ENCODE peak calls at places on chromosomes 3 and 15, in five cellular contexts. S is CD8-positive, alpha-beta T cell; U is coronary artery; V is A673; L is mucosa of descending colon. H is an unnamed sample.

GRCh38 chr15:63583027-63583426 is 14.2 kb upstream of the FBXL22 start:
- DNase-seq in S (no peak), V (no peak), U (no peak), L (no peak), H (peak)

GRCh38 chr3:140159646-140160045 is 224.7 kb downstream of the CLSTN2 start:
- DNase-seq in L (no peak), U (no peak), V (no peak), S (no peak), H (no peak)

GRCh38 chr3:87318609-87319008 is 42.2 kb upstream of the POU1F1 start:
- DNase-seq in U (no peak), V (no peak), L (no peak), S (no peak), H (no peak)

GRCh38 chr3:101690972-101691371 is 4.5 kb upstream of the RPL24 start:
- DNase-seq in U (no peak), L (no peak), S (no peak), V (no peak), H (no peak)

GRCh38 chr3:60636846-60637245 is 614.4 kb downstream of the FHIT start:
- DNase-seq in L (no peak), V (no peak), S (no peak), U (no peak), H (peak)

GRCh38 chr3:182323126-182323727 is 470.1 kb upstream of the ATP11B start:
- DNase-seq in L (no peak), V (no peak), S (no peak), U (no peak), H (no peak)

GRCh38 chr3:187684880-187685279 is 14.7 kb upstream of the SST start:
- DNase-seq in U (no peak), V (no peak), S (no peak), L (no peak), H (peak)

GRCh38 chr15:42364529-42364928 is 5.2 kb downstream of the CAPN3 start:
- DNase-seq in U (no peak), S (no peak), L (no peak), V (peak), H (peak)

GRCh38 chr3:127480196-127480933 is 110.2 kb downstream of the TPRA1 start:
- DNase-seq in V (no peak), S (no peak), U (peak), L (no peak), H (no peak)

GRCh38 chr3:153138267-153139210 is 23.5 kb upstream of the RAP2B start:
- DNase-seq in L (peak), S (no peak), V (peak), U (peak), H (peak)

GRCh38 chr15:101407439-101407838 is 82.1 kb downstream of the PCSK6 start:
- DNase-seq in U (no peak), V (no peak), S (no peak), L (no peak), H (no peak)

GRCh38 chr15:98401029-98401428 is 247.3 kb upstream of the IGF1R start:
- DNase-seq in V (no peak), L (no peak), S (no peak), U (peak), H (no peak)

GRCh38 chr3:60399295-60399694 is 852.0 kb downstream of the FHIT start:
- DNase-seq in U (no peak), V (no peak), L (no peak), S (no peak), H (no peak)

GRCh38 chr3:50342818-50343633 is 2.4 kb upstream of the RASSF1 start:
- DNase-seq in S (no peak), V (no peak), L (no peak), U (no peak), H (no peak)

GRCh38 chr3:64575211-64575844 is 112.5 kb downstream of the ADAMTS9 start:
- DNase-seq in S (no peak), L (no peak), U (no peak), V (peak), H (peak)

GRCh38 chr15:62928996-62929350 is 113.6 kb upstream of the TPM1 start:
- DNase-seq in V (peak), U (no peak), L (no peak), S (no peak), H (no peak)

GRCh38 chr15:32941823-32942222 is 224.0 kb downstream of the GREM1 start:
- DNase-seq in U (no peak), S (no peak), L (no peak), V (no peak), H (no peak)

GRCh38 chr15:78276032-78276943 is 11.9 kb downstream of the DNAJA4 start:
- DNase-seq in S (no peak), V (no peak), L (no peak), U (no peak), H (no peak)

GRCh38 chr3:111373861-111374260 is 168.1 kb upstream of the CD96 start:
- DNase-seq in L (no peak), U (no peak), V (no peak), S (no peak), H (peak)

GRCh38 chr3:175564335-175564734 is 705.2 kb downstream of the NAALADL2 start:
- DNase-seq in S (no peak), L (no peak), U (no peak), V (no peak), H (peak)

DNA sequence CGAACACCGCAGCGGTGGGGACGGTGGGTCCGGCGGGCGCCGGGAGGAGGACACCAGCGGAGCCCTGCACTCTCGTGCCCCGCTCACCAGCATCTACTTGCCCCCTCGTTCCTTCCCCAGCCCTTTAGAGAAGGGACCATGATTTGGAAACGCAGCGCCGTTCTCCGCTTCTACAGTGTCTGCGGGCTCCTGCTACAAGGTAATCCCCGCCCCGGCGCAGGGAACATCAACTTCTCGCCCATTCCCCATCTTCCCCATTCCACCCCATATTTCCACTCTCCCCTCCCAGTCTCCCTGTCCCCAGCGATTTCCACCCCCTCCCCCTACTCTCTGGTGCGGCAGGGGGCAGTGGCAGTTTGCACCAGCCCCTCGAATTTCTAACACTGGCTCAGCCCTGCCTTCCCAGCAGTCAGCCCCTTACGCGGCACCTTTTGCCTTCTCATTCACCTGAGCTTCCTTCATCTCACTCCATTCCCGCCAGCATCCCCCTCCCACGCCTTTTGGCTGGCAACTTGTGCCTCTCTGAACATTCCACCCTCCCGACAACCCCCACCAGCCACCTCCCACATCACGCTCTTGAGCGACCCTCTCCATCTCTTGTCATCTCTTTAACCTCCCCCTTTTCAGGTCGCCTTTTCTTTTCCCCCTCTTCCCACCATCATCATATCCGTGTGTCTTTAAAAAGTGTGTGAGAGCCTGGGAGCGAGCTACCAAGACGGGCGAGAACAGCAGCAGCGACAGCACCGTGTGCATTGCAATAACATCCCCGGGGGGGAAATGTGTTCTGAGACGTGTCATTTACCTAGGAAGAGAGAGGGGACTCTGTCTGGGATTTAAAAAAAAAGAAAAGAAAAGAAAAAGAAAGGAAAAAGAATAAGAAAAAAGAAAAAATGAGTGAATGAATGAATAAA is 936 bp downstream of the CADM2 start:
- DNase-seq in U (no peak), V (peak), L (no peak), S (no peak), H (no peak)
- H3K4me3 ChIP-seq in U (peak), V (peak), L (no peak), S (peak), H (peak)

GRCh38 chr3:39668420-39668819 is 141.0 kb upstream of the MYRIP start:
- DNase-seq in S (no peak), L (no peak), U (no peak), V (peak), H (peak)
- TF ChIP-seq CTCF in S (peak), L (peak), U (no peak), V (peak), H (peak)

GRCh38 chr15:72155021-72155621 is 36.9 kb downstream of the SENP8 start:
- DNase-seq in V (peak), U (no peak), S (no peak), L (peak), H (peak)
- H3K4me3 ChIP-seq in V (peak), U (peak), S (no peak), L (peak), H (peak)

GRCh38 chr3:69671082-69671952 is 67.9 kb upstream of the MITF start:
- DNase-seq in V (peak), L (no peak), U (no peak), S (no peak), H (peak)
- TF ChIP-seq CTCF in V (peak), L (peak), U (peak), S (peak), H (peak)

GRCh38 chr3:32575451-32575850 is 4.8 kb upstream of the DYNC1LI1 start:
- DNase-seq in L (no peak), V (no peak), S (no peak), U (no peak), H (peak)

GRCh38 chr3:32577621-32578556 is 7.2 kb upstream of the DYNC1LI1 start:
- DNase-seq in V (no peak), S (no peak), U (no peak), L (no peak), H (peak)

GRCh38 chr3:32577174-32577573 is 6.5 kb upstream of the DYNC1LI1 start:
- DNase-seq in S (no peak), V (no peak), U (no peak), L (no peak), H (peak)
- H3K4me3 ChIP-seq in S (no peak), V (no peak), U (peak), L (no peak), H (peak)

DNA sequence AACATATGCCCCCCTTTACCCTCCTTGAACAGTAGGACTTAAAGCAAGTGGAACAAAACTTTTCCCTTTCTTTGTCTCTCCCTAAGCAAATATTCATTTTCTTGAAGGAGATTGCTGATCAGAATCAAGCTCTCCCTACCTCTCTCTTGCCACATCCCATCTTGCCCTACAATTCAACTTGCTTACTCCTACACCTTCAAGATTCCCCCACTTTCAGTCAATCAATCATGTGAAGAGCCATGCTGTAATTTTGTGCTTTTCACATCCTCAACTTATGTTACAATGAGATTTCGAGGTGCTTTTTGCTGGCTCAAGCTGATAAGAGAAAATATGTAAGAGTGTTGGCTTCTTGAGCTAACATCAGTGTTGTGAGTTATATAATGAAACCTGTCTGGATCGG is 662.9 kb downstream of the NLGN1 start:
- DNase-seq in U (no peak), V (no peak), L (no peak), S (no peak), H (no peak)
- TF ChIP-seq CTCF in U (no peak), V (no peak), L (no peak), S (no peak), H (no peak)

DNA sequence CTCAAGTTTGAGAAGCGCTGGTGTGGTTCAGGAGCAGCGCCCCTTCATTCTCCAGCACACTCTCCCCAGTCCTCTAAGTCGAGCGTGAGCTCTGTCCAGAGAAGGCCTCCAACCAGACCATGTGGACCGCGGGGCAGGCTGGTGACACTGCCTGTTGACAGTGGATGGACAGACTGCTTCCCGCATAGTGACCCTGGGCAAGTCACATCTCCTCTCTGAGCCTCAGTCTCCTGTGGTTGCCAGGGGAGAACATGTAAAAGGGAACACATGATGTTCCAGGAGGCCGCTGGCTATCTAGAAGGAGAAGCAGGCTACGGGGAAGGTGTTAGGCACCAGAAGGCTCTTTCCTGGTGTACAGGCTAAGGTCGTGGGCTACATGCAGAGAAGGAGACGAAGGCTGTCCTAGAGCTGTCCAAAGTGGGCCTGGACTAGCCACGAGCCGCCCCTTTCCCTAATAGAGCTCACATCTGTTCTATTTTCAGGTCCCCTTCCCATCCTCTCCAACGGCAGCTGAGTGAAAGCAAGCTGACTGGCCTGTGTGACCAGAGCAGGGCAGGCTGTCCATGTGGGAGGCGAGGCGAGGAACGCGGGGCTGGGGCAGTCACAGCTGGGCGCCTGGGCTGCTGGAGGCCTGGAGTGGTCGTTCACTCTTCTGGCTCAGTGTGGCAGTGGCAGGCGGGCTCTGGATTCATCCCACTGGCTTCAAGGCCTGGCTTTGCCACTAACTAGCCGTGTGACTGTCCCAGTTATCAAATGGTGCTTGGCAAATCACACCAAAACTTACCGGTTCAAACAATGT is 11.1 kb downstream of the ISG20 start:
- DNase-seq in S (no peak), U (peak), L (no peak), V (no peak), H (no peak)
- H3K4me3 ChIP-seq in S (peak), U (no peak), L (no peak), V (no peak), H (no peak)

DNA sequence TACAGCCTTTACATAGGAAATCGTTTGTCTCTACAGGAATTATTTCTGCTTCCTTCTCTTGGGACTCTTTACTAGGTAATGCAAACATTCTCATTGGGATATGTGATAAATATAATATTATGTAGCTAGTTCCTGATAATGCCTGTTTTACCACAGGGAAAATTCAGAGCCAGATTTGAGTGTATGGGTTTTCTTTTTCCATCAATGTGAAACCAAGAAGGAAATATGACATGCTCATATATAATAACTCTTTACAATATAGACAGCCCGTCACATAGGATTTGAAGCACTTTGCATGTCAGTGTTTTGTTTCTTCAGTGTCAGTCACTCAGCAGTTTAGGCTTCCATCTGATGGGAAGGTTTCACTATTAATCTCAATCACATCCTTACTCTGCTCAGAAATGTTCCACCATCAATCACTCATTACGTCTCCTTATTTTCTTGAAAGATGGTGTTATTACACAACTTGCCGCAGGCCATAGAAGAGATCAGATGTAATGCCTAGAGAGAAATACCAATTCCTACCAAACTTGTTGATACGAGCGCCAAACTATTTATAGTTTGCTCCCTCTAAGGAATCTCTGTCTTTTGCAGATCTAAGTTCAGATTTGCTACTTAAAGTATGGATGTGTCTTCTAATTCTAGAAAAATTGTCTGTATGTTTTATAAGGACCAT is 314.8 kb downstream of the DIPK2A start:
- DNase-seq in L (no peak), S (no peak), V (no peak), U (no peak), H (no peak)
- TF ChIP-seq CTCF in L (no peak), S (no peak), V (no peak), U (no peak), H (no peak)